ENCODE peak calls at places on chromosomes 12 and 14, in five cellular contexts. One of them, this sample, is unnamed. For H3K27me3, the result is how much of the 10 kb centered on the place peaks cover.

GRCh38 chr12:88993655-88994054 is 358.6 kb downstream of the DUSP6 start:
- DNase-seq in GM23248: peak
- DNase-seq in tibial nerve: no peak
- DNase-seq in MG63: no peak
- DNase-seq in lower lobe of right lung: no peak
- DNase-seq in this sample: no peak

GRCh38 chr14:79986251-79986650 is 225.1 kb downstream of the DIO2 start:
- DNase-seq in tibial nerve: no peak
- DNase-seq in GM23248: no peak
- DNase-seq in lower lobe of right lung: no peak
- DNase-seq in MG63: no peak
- DNase-seq in this sample: no peak

GRCh38 chr14:61196792-61197191 is 84.3 kb downstream of the TMEM30B start:
- DNase-seq in MG63: no peak
- DNase-seq in tibial nerve: no peak
- DNase-seq in GM23248: no peak
- DNase-seq in lower lobe of right lung: no peak
- DNase-seq in this sample: no peak

GRCh38 chr12:6329693-6330045 is 12.2 kb downstream of the TNFRSF1A start:
- DNase-seq in lower lobe of right lung: no peak
- DNase-seq in tibial nerve: no peak
- DNase-seq in GM23248: no peak
- DNase-seq in MG63: no peak
- DNase-seq in this sample: no peak

GRCh38 chr14:39303100-39303499 is 69.4 kb downstream of the MIA2 start:
- DNase-seq in tibial nerve: no peak
- DNase-seq in MG63: no peak
- DNase-seq in GM23248: no peak
- DNase-seq in lower lobe of right lung: no peak
- DNase-seq in this sample: no peak

GRCh38 chr12:71626768-71627167 is 36.9 kb downstream of the ZFC3H1 start:
- DNase-seq in lower lobe of right lung: no peak
- DNase-seq in MG63: no peak
- DNase-seq in GM23248: peak
- DNase-seq in tibial nerve: no peak
- DNase-seq in this sample: no peak

GRCh38 chr12:76064904-76065303 is 19.6 kb downstream of the NAP1L1 start:
- DNase-seq in GM23248: peak
- DNase-seq in MG63: no peak
- DNase-seq in lower lobe of right lung: no peak
- DNase-seq in tibial nerve: no peak
- DNase-seq in this sample: no peak

GRCh38 chr12:120514002-120514401 is 15.0 kb downstream of the COQ5 start:
- DNase-seq in MG63: no peak
- DNase-seq in GM23248: no peak
- DNase-seq in tibial nerve: no peak
- DNase-seq in lower lobe of right lung: no peak
- DNase-seq in this sample: no peak

GRCh38 chr14:44833376-44833775 is 128.4 kb downstream of the KLHL28 start:
- DNase-seq in MG63: no peak
- DNase-seq in tibial nerve: no peak
- DNase-seq in GM23248: peak
- DNase-seq in lower lobe of right lung: no peak
- DNase-seq in this sample: no peak

GRCh38 chr14:83529531-83529930 is 1995.9 kb upstream of the SEL1L start:
- DNase-seq in lower lobe of right lung: no peak
- DNase-seq in MG63: no peak
- DNase-seq in GM23248: no peak
- DNase-seq in tibial nerve: no peak
- DNase-seq in this sample: no peak

GRCh38 chr14:97153527-97153926 is 356.3 kb downstream of the VRK1 start:
- DNase-seq in lower lobe of right lung: no peak
- DNase-seq in GM23248: no peak
- DNase-seq in tibial nerve: no peak
- DNase-seq in MG63: no peak
- DNase-seq in this sample: no peak

GRCh38 chr12:132199526-132200319 is 55.5 kb downstream of the NOC4L start:
- DNase-seq in lower lobe of right lung: no peak
- DNase-seq in tibial nerve: no peak
- DNase-seq in GM23248: no peak
- DNase-seq in MG63: no peak
- DNase-seq in this sample: no peak

GRCh38 chr12:132201391-132202120 is 57.3 kb downstream of the NOC4L start:
- DNase-seq in GM23248: no peak
- DNase-seq in lower lobe of right lung: peak
- DNase-seq in MG63: no peak
- DNase-seq in tibial nerve: no peak
- DNase-seq in this sample: no peak

GRCh38 chr12:132202929-132203721 is 58.9 kb downstream of the NOC4L start:
- DNase-seq in MG63: no peak
- DNase-seq in tibial nerve: no peak
- DNase-seq in lower lobe of right lung: no peak
- DNase-seq in GM23248: no peak
- DNase-seq in this sample: no peak

GRCh38 chr12:132199101-132199500 is 54.8 kb downstream of the NOC4L start:
- DNase-seq in GM23248: no peak
- DNase-seq in tibial nerve: no peak
- DNase-seq in lower lobe of right lung: no peak
- DNase-seq in MG63: no peak
- DNase-seq in this sample: no peak

DNA sequence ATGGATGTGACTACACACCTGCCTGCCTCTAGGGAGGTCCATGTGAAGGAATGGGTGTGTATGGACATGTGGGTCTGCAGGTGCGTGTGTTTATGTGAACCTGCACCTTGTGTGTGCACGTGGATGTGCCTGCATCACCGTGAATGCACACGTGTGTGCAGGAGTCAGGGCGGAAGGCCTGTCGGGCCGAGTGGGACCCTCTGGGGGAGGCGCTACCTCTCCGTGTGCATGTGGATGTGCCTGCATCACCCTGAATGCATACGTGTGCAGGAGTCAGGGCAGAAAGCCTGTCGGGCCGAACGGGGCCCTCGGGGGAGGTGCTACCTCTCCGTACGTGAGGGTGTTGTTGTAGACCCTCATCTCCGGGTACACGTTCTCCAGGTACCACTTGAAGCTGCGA is 56.5 kb downstream of the NOC4L start:
- DNase-seq in lower lobe of right lung: no peak
- DNase-seq in tibial nerve: no peak
- DNase-seq in GM23248: no peak
- DNase-seq in MG63: no peak
- DNase-seq in this sample: no peak
- H3K27me3 ChIP-seq in lower lobe of right lung: under half
- H3K27me3 ChIP-seq in tibial nerve: under half
- H3K27me3 ChIP-seq in GM23248: under half
- H3K27me3 ChIP-seq in MG63: under half
- H3K27me3 ChIP-seq in this sample: under half

DNA sequence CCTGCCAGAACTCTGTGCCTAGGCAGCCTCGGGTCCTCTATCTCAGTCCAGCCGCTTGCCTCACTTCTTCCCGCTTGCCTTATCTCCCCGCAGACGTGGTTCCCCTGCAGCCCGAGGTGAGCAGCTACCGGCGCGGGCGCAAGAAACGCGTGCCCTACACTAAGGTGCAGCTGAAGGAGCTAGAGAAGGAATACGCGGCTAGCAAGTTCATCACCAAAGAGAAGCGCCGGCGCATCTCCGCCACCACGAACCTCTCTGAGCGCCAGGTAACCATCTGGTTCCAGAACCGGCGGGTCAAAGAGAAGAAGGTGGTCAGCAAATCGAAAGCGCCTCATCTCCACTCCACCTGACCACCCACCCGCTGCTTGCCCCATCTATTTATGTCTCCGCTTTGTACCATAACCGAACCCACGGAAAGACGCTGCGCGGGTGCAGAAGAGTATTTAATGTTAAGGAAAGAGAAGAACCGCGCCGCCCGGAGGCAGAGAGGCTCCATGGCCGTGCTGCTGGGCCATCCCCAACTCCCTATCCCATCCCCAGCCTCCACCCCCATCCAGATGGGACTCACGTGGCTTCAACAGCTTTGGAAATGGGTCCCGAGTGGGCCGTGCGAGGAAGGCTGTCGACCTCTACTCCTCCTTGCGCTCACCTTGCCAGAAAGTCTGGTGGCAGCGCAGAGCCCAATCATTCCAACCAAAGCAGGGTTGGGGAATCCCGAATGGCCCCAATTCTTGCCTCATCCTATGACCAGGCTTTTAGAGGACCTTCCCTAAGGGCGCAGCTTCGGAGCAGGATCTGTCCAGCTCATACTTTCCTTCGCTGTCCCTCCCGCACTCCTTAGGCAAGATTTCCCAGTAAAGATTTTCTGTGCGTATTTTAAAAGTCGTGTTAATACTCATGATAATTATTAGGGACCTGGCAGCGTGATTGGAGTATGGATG is 6.5 kb downstream of the HOXC13 start:
- DNase-seq in tibial nerve: no peak
- DNase-seq in GM23248: peak
- DNase-seq in MG63: no peak
- DNase-seq in lower lobe of right lung: no peak
- DNase-seq in this sample: no peak
- H3K27me3 ChIP-seq in tibial nerve: half or more
- H3K27me3 ChIP-seq in GM23248: half or more
- H3K27me3 ChIP-seq in MG63: under half
- H3K27me3 ChIP-seq in lower lobe of right lung: half or more
- H3K27me3 ChIP-seq in this sample: half or more

DNA sequence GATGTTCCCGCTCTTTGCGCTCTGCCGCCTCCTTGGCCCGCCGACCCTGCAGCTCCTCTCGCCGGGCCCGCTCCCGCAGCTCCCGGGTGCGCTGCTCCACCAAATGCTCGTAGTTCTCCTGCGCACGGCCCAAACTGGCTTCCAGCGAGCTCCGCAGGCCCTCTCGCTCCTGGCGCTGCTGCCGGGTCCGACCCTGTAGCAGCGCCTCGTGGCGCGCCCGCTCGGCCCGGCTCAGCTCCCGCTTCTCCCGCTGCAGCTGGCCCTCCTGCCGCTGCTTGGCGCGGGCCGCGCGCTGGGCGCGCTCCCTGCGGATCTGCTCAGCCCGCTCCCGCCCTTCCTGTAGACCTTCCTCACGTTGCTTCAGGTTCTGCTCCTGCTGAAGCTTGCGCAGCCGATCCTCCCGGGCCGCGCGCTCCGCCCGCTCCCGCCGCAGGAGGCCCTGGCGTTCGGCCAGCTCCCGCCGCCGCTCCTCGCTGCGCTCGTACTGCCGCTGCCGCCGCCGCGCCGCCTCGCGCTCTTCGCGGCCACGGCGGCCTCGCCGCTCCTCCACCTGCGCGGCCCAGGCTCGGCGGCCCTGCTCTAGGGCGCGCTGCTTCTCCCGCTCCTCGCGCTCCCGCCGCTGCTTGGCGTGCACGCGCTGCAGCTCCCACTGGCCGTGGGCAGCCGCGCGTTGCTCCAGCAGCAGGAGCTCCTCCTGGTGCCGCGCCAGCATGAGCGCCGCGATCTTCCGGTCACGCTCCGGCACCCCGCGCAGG is 2.6 kb downstream of the CCDC177 start:
- DNase-seq in MG63: peak
- DNase-seq in GM23248: peak
- DNase-seq in tibial nerve: no peak
- DNase-seq in lower lobe of right lung: peak
- DNase-seq in this sample: no peak
- H3K27me3 ChIP-seq in MG63: under half
- H3K27me3 ChIP-seq in GM23248: half or more
- H3K27me3 ChIP-seq in tibial nerve: half or more
- H3K27me3 ChIP-seq in lower lobe of right lung: half or more
- H3K27me3 ChIP-seq in this sample: half or more

GRCh38 chr12:130147875-130148596 is 14.2 kb upstream of the FZD10 start:
- DNase-seq in MG63: no peak
- DNase-seq in tibial nerve: no peak
- DNase-seq in lower lobe of right lung: peak
- DNase-seq in GM23248: no peak
- DNase-seq in this sample: no peak

GRCh38 chr12:130155416-130156073 is 6.7 kb upstream of the FZD10 start:
- DNase-seq in GM23248: no peak
- DNase-seq in lower lobe of right lung: no peak
- DNase-seq in tibial nerve: no peak
- DNase-seq in MG63: no peak
- DNase-seq in this sample: no peak

GRCh38 chr12:130154276-130154675 is 8.0 kb upstream of the FZD10 start:
- DNase-seq in tibial nerve: no peak
- DNase-seq in GM23248: no peak
- DNase-seq in lower lobe of right lung: no peak
- DNase-seq in MG63: no peak
- DNase-seq in this sample: no peak

GRCh38 chr12:130153803-130154202 is 8.5 kb upstream of the FZD10 start:
- DNase-seq in MG63: no peak
- DNase-seq in tibial nerve: no peak
- DNase-seq in GM23248: no peak
- DNase-seq in lower lobe of right lung: no peak
- DNase-seq in this sample: no peak

DNA sequence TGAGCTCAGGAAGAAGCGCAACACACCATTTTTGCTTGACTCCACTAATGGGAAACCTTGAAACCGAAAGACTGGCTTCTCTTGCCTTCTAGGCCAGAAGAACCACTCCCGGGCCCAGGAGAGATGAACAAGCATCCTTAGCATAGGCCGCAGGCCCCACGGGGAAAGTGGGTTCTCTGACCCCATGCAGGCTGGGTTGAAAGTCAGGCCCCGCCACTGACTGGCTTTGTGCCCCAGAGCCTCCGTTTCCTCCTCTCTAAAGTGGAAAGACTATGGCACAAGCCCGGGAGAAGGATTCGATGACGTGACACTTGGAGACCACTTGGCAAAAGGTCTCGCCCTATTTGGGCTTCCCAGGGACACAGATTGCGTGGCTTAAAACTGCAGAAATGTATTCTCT is 9.9 kb upstream of the FZD10 start:
- DNase-seq in tibial nerve: no peak
- DNase-seq in MG63: no peak
- DNase-seq in lower lobe of right lung: no peak
- DNase-seq in GM23248: no peak
- DNase-seq in this sample: no peak
- H3K27me3 ChIP-seq in tibial nerve: under half
- H3K27me3 ChIP-seq in MG63: under half
- H3K27me3 ChIP-seq in lower lobe of right lung: under half
- H3K27me3 ChIP-seq in GM23248: under half
- H3K27me3 ChIP-seq in this sample: under half

GRCh38 chr12:54716284-54716683 is 68.1 kb upstream of the DCD start:
- DNase-seq in MG63: no peak
- DNase-seq in tibial nerve: no peak
- DNase-seq in GM23248: peak
- DNase-seq in lower lobe of right lung: no peak
- DNase-seq in this sample: no peak
- H3K27me3 ChIP-seq in MG63: under half
- H3K27me3 ChIP-seq in tibial nerve: under half
- H3K27me3 ChIP-seq in GM23248: under half
- H3K27me3 ChIP-seq in lower lobe of right lung: under half
- H3K27me3 ChIP-seq in this sample: under half

DNA sequence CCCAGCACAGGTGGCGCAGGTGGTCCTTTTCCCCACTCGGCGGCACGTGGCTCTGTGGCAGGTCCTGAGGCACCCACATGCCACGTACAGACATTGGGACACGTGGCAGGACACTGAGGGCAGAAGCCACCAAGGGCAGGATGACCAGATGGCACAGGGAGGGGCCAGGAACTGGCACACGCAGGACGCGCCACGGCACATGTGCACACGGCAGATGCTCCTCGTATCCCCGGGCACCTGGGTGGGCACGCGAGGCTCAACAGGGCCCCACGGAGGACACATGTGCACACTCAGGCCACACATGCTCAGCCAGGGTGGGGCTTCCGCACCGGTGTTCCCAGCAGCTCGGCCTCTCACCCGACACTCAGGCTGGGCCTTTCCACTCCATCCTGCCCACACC is 52.0 kb downstream of the FBRSL1 start:
- DNase-seq in tibial nerve: no peak
- DNase-seq in MG63: no peak
- DNase-seq in lower lobe of right lung: no peak
- DNase-seq in GM23248: no peak
- DNase-seq in this sample: no peak
- H3K27me3 ChIP-seq in tibial nerve: under half
- H3K27me3 ChIP-seq in MG63: under half
- H3K27me3 ChIP-seq in lower lobe of right lung: under half
- H3K27me3 ChIP-seq in GM23248: under half
- H3K27me3 ChIP-seq in this sample: under half

GRCh38 chr12:556498-556897 is 96.8 kb downstream of the B4GALNT3 start:
- DNase-seq in MG63: no peak
- DNase-seq in lower lobe of right lung: no peak
- DNase-seq in GM23248: no peak
- DNase-seq in tibial nerve: no peak
- DNase-seq in this sample: no peak
- H3K27me3 ChIP-seq in MG63: under half
- H3K27me3 ChIP-seq in lower lobe of right lung: under half
- H3K27me3 ChIP-seq in GM23248: under half
- H3K27me3 ChIP-seq in tibial nerve: under half
- H3K27me3 ChIP-seq in this sample: under half